ENCODE peak calls at places on chromosomes 16 and 17, in six cellular contexts. O is fibroblast of lung, F is uterus, N is H9, J is colonic mucosa, U is cardiac muscle cell. H is an unnamed sample.

GRCh38 chr17:15918661-15919259 is 26.2 kb upstream of the ADORA2B start:
- DNase-seq in O (no peak), F (no peak), N (no peak), J (no peak), U (no peak), H (no peak)

GRCh38 chr17:9241371-9241712 is 220.0 kb downstream of the NTN1 start:
- DNase-seq in O (no peak), F (peak; percentile 64), N (no peak), J (peak; percentile 48), U (no peak), H (no peak)

GRCh38 chr17:46782250-46782953 is 36.1 kb downstream of the WNT3 start:
- DNase-seq in O (no peak), F (no peak), N (peak; percentile 80), J (peak; percentile 36), U (peak; percentile 55), H (peak; percentile 62)

GRCh38 chr16:88888778-88889387 is 22.4 kb upstream of the PABPN1L start:
- DNase-seq in O (no peak), F (no peak), N (no peak), J (no peak), U (no peak), H (no peak)

GRCh38 chr17:40564195-40564882 is 933 bp downstream of the CCR7 start:
- DNase-seq in O (no peak), F (no peak), N (peak; percentile 26), J (no peak), U (no peak), H (no peak)

GRCh38 chr16:11303405-11304138 is 22.4 kb upstream of the PRM1 start:
- DNase-seq in O (no peak), F (no peak), N (no peak), J (no peak), U (no peak), H (no peak)

GRCh38 chr17:11644265-11645212 is 46.3 kb downstream of the DNAH9 start:
- DNase-seq in O (peak; percentile 29), F (peak; percentile 55), N (peak; percentile 85), J (peak; percentile 81), U (peak; percentile 93), H (peak; percentile 44)

GRCh38 chr16:15907863-15908478 is 19.6 kb upstream of the CEP20 start:
- DNase-seq in O (peak; percentile 30), F (no peak), N (peak; percentile 95), J (peak; percentile 22), U (peak; percentile 42), H (peak; percentile 69)

GRCh38 chr16:89275837-89276720 is 58.6 kb downstream of the ZNF778 start:
- DNase-seq in O (no peak), F (no peak), N (no peak), J (no peak), U (no peak), H (no peak)

GRCh38 chr16:57620316-57621231 is 7.9 kb upstream of the ADGRG1 start:
- DNase-seq in O (no peak), F (peak; percentile 11), N (no peak), J (peak; percentile 76), U (no peak), H (peak; percentile 61)

GRCh38 chr17:74386397-74386796 is 19.1 kb downstream of the GPR142 start:
- DNase-seq in O (peak; percentile 60), F (no peak), N (no peak), J (no peak), U (no peak), H (no peak)

GRCh38 chr17:66190738-66191606 is 961 bp downstream of the CEP112 start:
- DNase-seq in O (peak; percentile 84), F (no peak), N (no peak), J (peak; percentile 23), U (peak; percentile 24), H (no peak)

GRCh38 chr16:88315543-88316105 is 67.1 kb upstream of the ZNF469 start:
- DNase-seq in O (peak; percentile 76), F (peak; percentile 48), N (no peak), J (no peak), U (no peak), H (peak; percentile 91)

GRCh38 chr17:52751051-52751450 is 592.5 kb upstream of the CA10 start:
- DNase-seq in O (no peak), F (no peak), N (peak; percentile 61), J (no peak), U (no peak), H (no peak)

GRCh38 chr16:2496223-2497115 is 17.3 kb upstream of the ATP6V0C start:
- DNase-seq in O (no peak), F (no peak), N (no peak), J (no peak), U (no peak), H (no peak)

GRCh38 chr17:79776378-79777165 is 1.4 kb upstream of the CBX2 start:
- DNase-seq in O (no peak), F (no peak), N (no peak), J (no peak), U (no peak), H (no peak)

GRCh38 chr16:81293909-81294802 is 20.6 kb upstream of the GAN start:
- DNase-seq in O (peak; percentile 89), F (no peak), N (no peak), J (peak; percentile 46), U (no peak), H (no peak)

GRCh38 chr17:40986920-40987319 is 2.8 kb upstream of the KRT40 start:
- DNase-seq in O (no peak), F (no peak), N (no peak), J (no peak), U (no peak), H (no peak)

GRCh38 chr16:67530013-67530939 is 1.6 kb downstream of the RIPOR1 start:
- DNase-seq in O (peak; percentile 85), F (peak; percentile 81), N (no peak), J (peak; percentile 59), U (peak; percentile 59), H (no peak)

GRCh38 chr17:39196191-39196819 is 1.2 kb downstream of the CACNB1 start:
- DNase-seq in O (no peak), F (no peak), N (peak; percentile 39), J (no peak), U (no peak), H (no peak)

GRCh38 chr17:39197380-39198185 is at the start of gene CACNB1:
- DNase-seq in O (peak; percentile 81), F (peak; percentile 80), N (peak; percentile 95), J (peak; percentile 80), U (peak; percentile 91), H (peak; percentile 78)

GRCh38 chr17:39198186-39198566 is 707 bp upstream of the CACNB1 start:
- DNase-seq in O (no peak), F (no peak), N (no peak), J (no peak), U (no peak), H (no peak)

GRCh38 chr17:39195568-39196160 is 1.8 kb downstream of the CACNB1 start:
- DNase-seq in O (peak; percentile 59), F (no peak), N (peak; percentile 46), J (no peak), U (no peak), H (no peak)

GRCh38 chr17:39196820-39197331 is 593 bp downstream of the CACNB1 start:
- DNase-seq in O (no peak), F (peak; percentile 46), N (peak; percentile 73), J (peak; percentile 58), U (peak; percentile 41), H (peak; percentile 54)
- H3K27ac ChIP-seq in O (peak overlapping the region; percentile 41), F (peak overlapping the region; percentile 83), N (no peak overlapping the region), J (peak overlapping the region; percentile 76), U (no peak overlapping the region), H (peak overlapping the region; percentile 88)

DNA sequence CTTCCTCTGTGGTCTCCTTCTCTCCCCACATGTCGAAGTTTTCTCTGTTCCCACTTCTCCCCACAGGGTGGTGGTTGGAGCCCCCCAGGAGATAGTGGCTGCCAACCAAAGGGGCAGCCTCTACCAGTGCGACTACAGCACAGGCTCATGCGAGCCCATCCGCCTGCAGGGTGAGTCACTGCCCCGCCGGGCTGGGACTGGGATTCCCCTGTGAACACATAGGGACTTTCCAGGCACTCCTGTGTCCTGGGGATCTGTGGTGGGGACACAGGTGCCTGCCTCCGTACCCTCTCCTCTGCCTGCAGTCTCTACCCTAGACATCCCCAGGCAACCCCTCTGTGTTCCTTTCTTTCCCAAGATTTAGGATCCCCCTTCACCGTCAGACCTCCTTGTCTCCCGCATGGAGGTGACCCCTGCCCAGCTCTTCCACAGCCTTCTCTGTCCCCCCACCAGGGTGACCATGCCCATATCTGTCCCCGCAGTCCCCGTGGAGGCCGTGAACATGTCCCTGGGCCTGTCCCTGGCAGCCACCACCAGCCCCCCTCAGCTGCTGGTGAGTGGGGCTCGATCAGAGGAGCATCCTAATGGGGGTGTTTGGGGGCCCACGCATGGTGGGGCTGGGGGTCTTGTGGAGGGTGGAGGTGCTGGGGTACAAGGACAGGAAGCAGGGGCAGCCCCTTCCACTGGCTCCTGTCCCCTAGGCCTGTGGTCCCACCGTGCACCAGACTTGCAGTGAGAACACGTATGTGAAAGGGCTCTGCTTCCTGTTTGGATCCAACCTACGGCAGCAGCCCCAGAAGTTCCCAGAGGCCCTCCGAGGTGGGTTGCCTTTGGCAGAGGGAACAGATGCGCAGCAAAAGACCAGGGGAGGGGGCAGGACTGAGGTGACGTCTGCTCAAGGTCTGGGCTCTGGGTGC is 5.8 kb downstream of the ITGAM start:
- DNase-seq in O (peak; percentile 16), F (no peak), N (peak; percentile 60), J (no peak), U (no peak), H (peak; percentile 80)
- TF ChIP-seq CTCF in O (no peak), F (no peak), N (peak; percentile 32), J (no peak), U (no peak), H (no peak)

DNA sequence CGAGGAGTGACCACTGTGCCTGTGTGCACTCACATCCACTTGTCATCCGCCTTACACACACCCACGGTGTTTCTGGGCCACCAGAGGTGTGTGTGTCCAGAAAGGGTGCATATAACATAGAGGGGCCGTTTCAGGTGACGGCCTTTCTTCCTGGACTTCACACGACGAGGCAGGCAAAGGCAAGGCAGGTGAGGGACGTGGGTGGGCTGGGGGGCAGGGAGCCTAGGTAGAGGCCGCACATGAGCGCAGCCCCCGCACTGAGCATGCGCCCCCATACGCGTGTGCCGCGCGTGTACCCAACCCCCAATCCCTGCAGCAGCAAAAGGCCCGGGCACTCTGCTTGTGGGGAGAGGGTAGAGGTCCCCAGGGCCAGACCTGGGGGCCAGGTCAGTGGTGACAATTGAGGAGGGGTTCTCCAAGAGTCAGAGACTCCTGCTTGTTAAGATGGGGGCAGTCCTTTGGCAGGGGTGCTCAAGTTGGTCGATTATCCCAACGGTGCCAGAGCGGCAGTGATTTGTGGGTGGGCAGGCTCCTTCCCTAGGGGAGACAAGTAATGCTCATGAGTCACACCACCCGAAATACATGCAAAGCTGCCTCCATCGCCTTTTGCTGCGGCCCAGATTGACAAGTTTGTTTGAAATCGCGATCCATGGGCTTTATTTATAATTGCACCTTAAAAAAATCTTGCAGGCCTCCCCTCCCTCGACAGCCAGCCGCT is 972 bp upstream of the GIT1 start:
- DNase-seq in O (peak; percentile 71), F (peak; percentile 54), N (no peak), J (no peak), U (no peak), H (peak; percentile 56)
- H3K27ac ChIP-seq in O (no peak overlapping the region), F (peak overlapping the region; percentile 89), N (no peak overlapping the region), J (peak overlapping the region; percentile 77), U (no peak overlapping the region), H (peak overlapping the region; percentile 99)

GRCh38 chr17:62076864-62077788 is 12.0 kb upstream of the MED13 start:
- DNase-seq in O (no peak), F (no peak), N (no peak), J (no peak), U (no peak), H (no peak)
- TF ChIP-seq CTCF in O (no peak), F (no peak), N (no peak), J (no peak), U (no peak), H (no peak)

H was measured in RWPE1.